ENCODE peak calls at places on chromosomes 16 and 17, in five cellular contexts. J, O, W, U and Q are unnamed samples.

GRCh38 chr17:19867094-19867653 is 562 bp downstream of the ULK2 start:
- DNase-seq in U (peak), J (peak), W (peak), O (peak), Q (peak)

GRCh38 chr17:82494236-82495055 is 25.1 kb upstream of the FOXK2 start:
- DNase-seq in W (peak), U (peak), J (peak), O (peak), Q (peak)

GRCh38 chr17:30405161-30405560 is 26.4 kb downstream of the CPD start:
- DNase-seq in U (no peak), O (no peak), W (no peak), J (no peak), Q (no peak)

GRCh38 chr17:59427425-59427921 is 96.0 kb downstream of the YPEL2 start:
- DNase-seq in U (no peak), W (no peak), O (no peak), J (peak), Q (peak)

GRCh38 chr17:75691371-75692290 is 24.5 kb downstream of the SAP30BP start:
- DNase-seq in O (no peak), U (no peak), J (peak), W (no peak), Q (no peak)

GRCh38 chr16:4580245-4580644 is 24.1 kb downstream of the C16orf96 start:
- DNase-seq in U (no peak), J (no peak), O (no peak), W (no peak), Q (no peak)

GRCh38 chr16:83513006-83513755 is 294.6 kb upstream of the HSBP1 start:
- DNase-seq in U (no peak), W (no peak), J (peak), O (no peak), Q (no peak)

GRCh38 chr17:56310780-56311179 is 157.5 kb downstream of the ANKFN1 start:
- DNase-seq in J (no peak), W (no peak), O (no peak), U (no peak), Q (no peak)

GRCh38 chr16:4931381-4931780 is 5.6 kb downstream of the PPL start:
- DNase-seq in U (no peak), O (no peak), J (no peak), W (no peak), Q (no peak)